ENCODE peak calls at places on chromosomes 6 and 20, in six cellular contexts. F, O, Y, Q, D and B are unnamed samples.

GRCh38 chr6:111788779-111789276 is 84.4 kb downstream of the FYN start:
- DNase-seq in F (no peak), O (peak), Y (no peak), Q (no peak), D (no peak), B (no peak)

GRCh38 chr20:45019027-45019763 is 52.9 kb downstream of the STK4 start:
- DNase-seq in F (no peak), O (no peak), Y (no peak), Q (no peak), D (no peak), B (no peak)

GRCh38 chr6:146701632-146702031 is 102.9 kb downstream of the ADGB start:
- DNase-seq in F (no peak), O (no peak), Y (no peak), Q (no peak), D (no peak), B (no peak)

GRCh38 chr6:133241901-133242760 is 974 bp downstream of the EYA4 start:
- DNase-seq in F (peak), O (peak), Y (no peak), Q (peak), D (peak), B (no peak)

GRCh38 chr6:89048286-89048923 is 32.1 kb upstream of the PNRC1 start:
- DNase-seq in F (no peak), O (no peak), Y (no peak), Q (peak), D (no peak), B (no peak)

GRCh38 chr6:16676978-16677377 is 84.3 kb downstream of the ATXN1 start:
- DNase-seq in F (no peak), O (peak), Y (peak), Q (peak), D (no peak), B (no peak)

GRCh38 chr6:2632943-2633584 is 117.7 kb downstream of the MYLK4 start:
- DNase-seq in F (no peak), O (no peak), Y (no peak), Q (no peak), D (no peak), B (no peak)

GRCh38 chr6:100175814-100176275 is 181.8 kb upstream of the MCHR2 start:
- DNase-seq in F (no peak), O (peak), Y (peak), Q (peak), D (peak), B (peak)

GRCh38 chr6:74070091-74070490 is 374.1 kb downstream of the CD109 start:
- DNase-seq in F (no peak), O (peak), Y (peak), Q (peak), D (no peak), B (no peak)

GRCh38 chr6:23414204-23414501 is 711.9 kb upstream of the NRSN1 start:
- DNase-seq in F (no peak), O (peak), Y (no peak), Q (peak), D (peak), B (peak)

GRCh38 chr6:26284537-26285142 is 80.4 kb upstream of the BTN3A2 start:
- DNase-seq in F (peak), O (peak), Y (no peak), Q (peak), D (peak), B (no peak)

GRCh38 chr6:121349596-121349995 is 15.3 kb upstream of the TBC1D32 start:
- DNase-seq in F (no peak), O (no peak), Y (no peak), Q (no peak), D (no peak), B (no peak)

GRCh38 chr6:5869261-5869660 is 137.5 kb downstream of the NRN1 start:
- DNase-seq in F (no peak), O (no peak), Y (no peak), Q (no peak), D (no peak), B (no peak)

GRCh38 chr20:61082700-61083099 is 169.4 kb upstream of the CDH4 start:
- DNase-seq in F (no peak), O (no peak), Y (no peak), Q (no peak), D (no peak), B (no peak)

GRCh38 chr20:23180451-23180921 is 94.4 kb upstream of the CD93 start:
- DNase-seq in F (peak), O (no peak), Y (no peak), Q (no peak), D (no peak), B (no peak)

GRCh38 chr6:105504660-105505059 is 101.8 kb upstream of the PREP start:
- DNase-seq in F (no peak), O (no peak), Y (no peak), Q (peak), D (no peak), B (no peak)

GRCh38 chr6:5541751-5542432 is 280.6 kb downstream of the FARS2 start:
- DNase-seq in F (no peak), O (peak), Y (no peak), Q (peak), D (no peak), B (no peak)

GRCh38 chr20:47681977-47682812 is 103.1 kb downstream of the SULF2 start:
- DNase-seq in F (peak), O (no peak), Y (peak), Q (peak), D (no peak), B (no peak)

GRCh38 chr6:4358414-4359107 is 223.2 kb upstream of the ECI2 start:
- DNase-seq in F (peak), O (peak), Y (peak), Q (peak), D (peak), B (peak)

GRCh38 chr6:148593130-148593812 is 153.6 kb upstream of the UST start:
- DNase-seq in F (no peak), O (peak), Y (peak), Q (peak), D (no peak), B (no peak)

GRCh38 chr20:48648482-48649051 is 179.2 kb downstream of the PREX1 start:
- DNase-seq in F (no peak), O (no peak), Y (no peak), Q (no peak), D (peak), B (no peak)

GRCh38 chr6:41768545-41769308 is 11.0 kb downstream of the FRS3 start:
- DNase-seq in F (peak), O (no peak), Y (no peak), Q (no peak), D (no peak), B (no peak)

GRCh38 chr20:37475258-37475657 is 45.8 kb upstream of the NNAT start:
- DNase-seq in F (peak), O (no peak), Y (no peak), Q (no peak), D (no peak), B (no peak)

GRCh38 chr6:9851006-9851405 is 563.9 kb downstream of the TFAP2A start:
- DNase-seq in F (no peak), O (no peak), Y (no peak), Q (no peak), D (no peak), B (no peak)

GRCh38 chr6:2687456-2687855 is 63.3 kb downstream of the MYLK4 start:
- DNase-seq in F (no peak), O (peak), Y (no peak), Q (peak), D (no peak), B (no peak)

GRCh38 chr6:50699086-50699886 is 14.0 kb upstream of the TFAP2D start:
- DNase-seq in F (no peak), O (no peak), Y (no peak), Q (peak), D (no peak), B (no peak)

GRCh38 chr6:107600936-107601335 is 111.0 kb downstream of the SOBP start:
- DNase-seq in F (peak), O (peak), Y (peak), Q (peak), D (peak), B (no peak)

GRCh38 chr6:36368921-36369880 is 18.3 kb downstream of the ETV7 start:
- DNase-seq in F (no peak), O (peak), Y (peak), Q (peak), D (peak), B (peak)

GRCh38 chr6:53741417-53741816 is 53.4 kb upstream of the LRRC1 start:
- DNase-seq in F (no peak), O (no peak), Y (no peak), Q (peak), D (no peak), B (no peak)

GRCh38 chr20:3672864-3673550 is 8.8 kb downstream of the ADAM33 start:
- DNase-seq in F (no peak), O (no peak), Y (no peak), Q (no peak), D (no peak), B (no peak)

GRCh38 chr6:54805077-54805476 is 41.5 kb upstream of the FAM83B start:
- DNase-seq in F (no peak), O (peak), Y (peak), Q (no peak), D (no peak), B (no peak)

GRCh38 chr6:44086931-44087574 is 40.2 kb downstream of the MRPL14 start:
- DNase-seq in F (peak), O (no peak), Y (no peak), Q (no peak), D (peak), B (no peak)

GRCh38 chr6:53095716-53096115 is 30.5 kb downstream of the FBXO9 start:
- DNase-seq in F (no peak), O (peak), Y (peak), Q (peak), D (no peak), B (no peak)

GRCh38 chr6:69974193-69974592 is 107.8 kb downstream of the COL19A1 start:
- DNase-seq in F (peak), O (peak), Y (no peak), Q (peak), D (peak), B (peak)

DNA sequence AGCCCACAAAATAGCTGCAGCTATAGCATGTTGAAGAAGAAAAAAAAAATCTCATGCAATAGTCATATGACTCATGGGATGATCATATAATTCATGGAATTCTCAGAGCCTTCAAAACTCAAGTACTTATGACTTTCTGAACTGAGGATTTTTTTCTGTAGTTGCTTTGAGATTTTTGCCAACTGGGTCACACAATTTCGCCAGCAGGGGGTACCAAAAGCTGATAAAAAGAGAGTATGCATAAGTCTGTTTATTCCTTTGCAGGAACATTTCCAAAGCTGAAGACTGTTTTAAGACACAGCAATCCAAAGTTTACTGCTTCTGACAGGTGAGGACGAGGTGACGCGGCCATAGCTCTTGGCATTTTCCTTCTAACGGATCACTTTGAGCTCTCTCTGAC is 586.1 kb upstream of the CHD6 start:
- DNase-seq in F (peak), O (no peak), Y (no peak), Q (no peak), D (no peak), B (no peak)
- TF ChIP-seq CTCF in F (no peak), O (no peak), Y (peak), Q (no peak), D (no peak), B (no peak)

GRCh38 chr6:158999669-159000403 is at the start of gene RSPH3:
- DNase-seq in F (peak), O (peak), Y (peak), Q (peak), D (peak), B (peak)
- TF ChIP-seq CTCF in F (peak), O (no peak), Y (peak), Q (no peak), D (no peak), B (peak)

DNA sequence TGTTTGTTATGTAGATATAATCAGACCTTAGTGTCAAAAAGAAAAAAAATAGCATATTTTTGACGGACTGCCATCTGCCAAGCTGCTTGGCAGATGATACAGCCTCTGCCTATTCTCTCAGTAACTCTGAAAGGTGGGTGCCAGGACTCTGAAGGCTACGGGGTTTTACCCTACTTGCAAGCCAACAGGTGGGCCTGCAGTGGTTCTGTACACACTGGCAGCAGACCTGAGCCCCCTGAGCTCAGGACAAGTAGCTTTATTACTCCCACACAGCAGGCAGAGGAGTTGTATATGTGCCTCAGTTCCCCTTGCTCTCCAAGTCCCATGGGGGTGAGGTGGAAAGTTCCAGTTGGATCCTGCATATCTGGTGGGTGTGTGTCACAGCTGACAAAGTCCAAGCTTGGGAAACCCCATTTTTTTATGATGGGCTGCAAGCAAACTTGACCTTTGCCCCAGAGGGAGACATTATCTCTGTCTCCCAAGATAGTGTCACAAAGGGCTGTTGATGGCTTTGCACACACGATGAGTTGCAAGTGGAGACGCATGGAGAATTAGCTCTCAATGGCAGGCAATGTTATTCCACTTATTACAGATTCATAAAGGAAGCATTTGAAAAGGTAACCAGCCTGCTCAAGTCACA is 20.5 kb upstream of the AFDN start:
- DNase-seq in F (no peak), O (no peak), Y (no peak), Q (no peak), D (no peak), B (no peak)
- TF ChIP-seq CTCF in F (no peak), O (no peak), Y (no peak), Q (no peak), D (no peak), B (no peak)

DNA sequence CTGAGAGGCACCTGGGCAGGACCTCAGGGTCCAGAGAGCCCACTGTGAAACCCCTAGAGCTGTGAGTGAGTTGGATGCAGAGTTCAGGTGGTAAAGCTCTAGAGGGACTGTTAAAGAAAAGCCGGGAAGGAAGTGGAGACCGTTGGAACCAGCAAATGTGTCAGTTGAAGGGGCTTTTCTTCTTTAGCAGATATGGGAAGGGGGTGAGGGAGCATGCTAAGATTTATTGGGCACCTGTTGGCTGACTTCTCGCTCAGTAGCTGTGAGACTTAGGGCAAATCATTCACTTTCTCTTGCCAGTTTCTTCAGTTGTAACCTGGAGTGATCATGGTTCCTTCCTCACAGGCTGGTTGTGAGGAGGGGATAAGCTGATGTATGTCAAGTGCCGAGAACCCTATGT is 287.7 kb downstream of the DHX35 start:
- DNase-seq in F (no peak), O (no peak), Y (no peak), Q (no peak), D (no peak), B (no peak)
- TF ChIP-seq CTCF in F (no peak), O (no peak), Y (no peak), Q (no peak), D (no peak), B (no peak)

GRCh38 chr6:79427721-79428120 is 109.5 kb downstream of the LCA5 start:
- DNase-seq in F (no peak), O (no peak), Y (no peak), Q (no peak), D (no peak), B (no peak)

GRCh38 chr6:79426625-79427278 is 110.5 kb downstream of the LCA5 start:
- DNase-seq in F (no peak), O (no peak), Y (no peak), Q (no peak), D (no peak), B (no peak)

GRCh38 chr6:79432726-79433125 is 104.5 kb downstream of the LCA5 start:
- DNase-seq in F (no peak), O (peak), Y (no peak), Q (no peak), D (no peak), B (no peak)

GRCh38 chr6:79430913-79431312 is 106.3 kb downstream of the LCA5 start:
- DNase-seq in F (no peak), O (no peak), Y (no peak), Q (no peak), D (no peak), B (no peak)

DNA sequence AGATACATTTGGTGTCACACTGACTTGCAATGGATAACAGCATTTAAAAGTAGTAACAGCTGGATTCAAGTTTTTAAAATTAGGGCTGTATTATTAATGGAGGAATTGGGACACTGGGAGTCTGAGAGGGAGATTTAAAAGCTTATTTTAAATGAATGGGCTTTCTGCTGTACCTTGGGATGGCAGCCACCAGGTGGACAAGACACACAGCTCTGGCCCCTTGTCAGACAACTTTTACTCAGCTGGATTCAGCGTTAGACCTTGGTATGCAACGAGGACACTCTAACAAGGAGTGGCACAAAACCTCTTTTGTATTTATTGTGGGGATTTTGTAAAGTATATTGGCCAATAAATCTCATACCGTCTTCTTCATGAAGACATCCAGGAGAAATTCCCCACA is 105.8 kb downstream of the LCA5 start:
- DNase-seq in F (peak), O (no peak), Y (no peak), Q (no peak), D (peak), B (no peak)
- TF ChIP-seq CTCF in F (peak), O (no peak), Y (peak), Q (peak), D (no peak), B (no peak)

GRCh38 chr20:11891081-11891826 is 26.4 kb upstream of the BTBD3 start:
- DNase-seq in F (peak), O (peak), Y (peak), Q (peak), D (peak), B (no peak)

GRCh38 chr20:11888648-11889047 is 29.0 kb upstream of the BTBD3 start:
- DNase-seq in F (no peak), O (no peak), Y (no peak), Q (no peak), D (no peak), B (no peak)

GRCh38 chr20:11894072-11894471 is 23.6 kb upstream of the BTBD3 start:
- DNase-seq in F (no peak), O (no peak), Y (no peak), Q (no peak), D (no peak), B (no peak)

GRCh38 chr20:11891827-11892521 is 25.7 kb upstream of the BTBD3 start:
- DNase-seq in F (peak), O (peak), Y (peak), Q (peak), D (peak), B (no peak)

GRCh38 chr20:11890331-11891080 is 27.2 kb upstream of the BTBD3 start:
- DNase-seq in F (peak), O (peak), Y (peak), Q (peak), D (peak), B (peak)
- TF ChIP-seq CTCF in F (no peak), O (no peak), Y (no peak), Q (no peak), D (no peak), B (no peak)

GRCh38 chr6:28496099-28496779 is 19.4 kb downstream of the GPX6 start:
- DNase-seq in F (no peak), O (no peak), Y (no peak), Q (peak), D (no peak), B (no peak)
- TF ChIP-seq CTCF in F (no peak), O (no peak), Y (peak), Q (peak), D (no peak), B (no peak)

GRCh38 chr6:154302111-154302752 is 54.4 kb downstream of the IPCEF1 start:
- DNase-seq in F (peak), O (peak), Y (peak), Q (peak), D (no peak), B (peak)
- TF ChIP-seq CTCF in F (no peak), O (no peak), Y (no peak), Q (no peak), D (no peak), B (no peak)

GRCh38 chr20:63138855-63139341 is 77.0 kb downstream of the YTHDF1 start:
- DNase-seq in F (no peak), O (peak), Y (no peak), Q (peak), D (no peak), B (no peak)

GRCh38 chr20:63135411-63135810 is 80.5 kb downstream of the YTHDF1 start:
- DNase-seq in F (no peak), O (no peak), Y (no peak), Q (no peak), D (no peak), B (no peak)

GRCh38 chr20:63134201-63134612 is 81.7 kb downstream of the YTHDF1 start:
- DNase-seq in F (no peak), O (no peak), Y (no peak), Q (no peak), D (peak), B (no peak)

GRCh38 chr20:63137851-63138415 is 78.0 kb downstream of the YTHDF1 start:
- DNase-seq in F (no peak), O (no peak), Y (no peak), Q (no peak), D (no peak), B (no peak)

GRCh38 chr20:63136296-63136695 is 79.6 kb downstream of the YTHDF1 start:
- DNase-seq in F (no peak), O (no peak), Y (no peak), Q (no peak), D (no peak), B (no peak)
- TF ChIP-seq CTCF in F (no peak), O (no peak), Y (no peak), Q (no peak), D (no peak), B (no peak)